ENCODE peak calls at places on chromosomes 12 and 14, in ten cellular contexts. N, Z, F, M, K, T, H, S, Y and I are unnamed samples.
A peak's percentile ranks its signal among the peaks of the same experiment; 100 is the strongest.

GRCh38 chr12:57590892-57591566 is at the start of gene PIP4K2C:
- DNase-seq in N (peak; percentile 79), Z (peak; percentile 76), F (no peak), M (peak; percentile 91), K (peak; percentile 73), T (no peak), H (peak; percentile 86), S (peak; percentile 56), Y (peak; percentile 53), I (peak; percentile 60)

GRCh38 chr12:64261813-64262212 is 39.7 kb upstream of the KICS2 start:
- DNase-seq in N (no peak), Z (no peak), F (no peak), M (no peak), K (no peak), T (no peak), H (no peak), S (no peak), Y (no peak), I (no peak)

GRCh38 chr12:128807161-128807724 is 16.5 kb downstream of the SLC15A4 start:
- DNase-seq in N (no peak), Z (no peak), F (no peak), M (no peak), K (no peak), T (no peak), H (no peak), S (no peak), Y (no peak), I (no peak)

GRCh38 chr14:73232984-73233383 is 4.3 kb upstream of the PAPLN start:
- DNase-seq in N (no peak), Z (no peak), F (no peak), M (no peak), K (no peak), T (no peak), H (no peak), S (no peak), Y (no peak), I (no peak)

GRCh38 chr12:6426882-6427671 is 17.7 kb upstream of the CD27 start:
- DNase-seq in N (no peak), Z (no peak), F (no peak), M (peak; percentile 34), K (no peak), T (no peak), H (no peak), S (no peak), Y (no peak), I (peak; percentile 94)

GRCh38 chr14:68729556-68729955 is 63.3 kb downstream of the ZFP36L1 start:
- DNase-seq in N (no peak), Z (no peak), F (no peak), M (no peak), K (peak; percentile 50), T (no peak), H (peak; percentile 61), S (no peak), Y (no peak), I (no peak)

GRCh38 chr14:104107611-104108569 is 22.4 kb downstream of the ASPG start:
- DNase-seq in N (no peak), Z (no peak), F (no peak), M (peak; percentile 51), K (no peak), T (no peak), H (peak; percentile 65), S (no peak), Y (no peak), I (no peak)

GRCh38 chr12:3252416-3252815 is 175.2 kb downstream of the TSPAN9 start:
- DNase-seq in N (peak; percentile 93), Z (no peak), F (no peak), M (peak; percentile 56), K (peak; percentile 93), T (peak; percentile 82), H (peak; percentile 73), S (peak; percentile 85), Y (peak; percentile 76), I (no peak)

GRCh38 chr12:110109037-110109836 is 14.9 kb upstream of the IFT81 start:
- DNase-seq in N (peak; percentile 87), Z (no peak), F (no peak), M (peak; percentile 77), K (peak; percentile 69), T (peak; percentile 100), H (peak; percentile 54), S (peak; percentile 98), Y (peak; percentile 77), I (no peak)

GRCh38 chr12:24853588-24853987 is 95.3 kb downstream of the BCAT1 start:
- DNase-seq in N (no peak), Z (peak; percentile 50), F (no peak), M (no peak), K (no peak), T (no peak), H (no peak), S (peak; percentile 42), Y (no peak), I (no peak)

GRCh38 chr12:96438330-96438729 is 38.1 kb upstream of the CDK17 start:
- DNase-seq in N (no peak), Z (no peak), F (no peak), M (no peak), K (no peak), T (no peak), H (no peak), S (no peak), Y (no peak), I (no peak)

GRCh38 chr12:76690916-76691700 is 72.8 kb upstream of the ZDHHC17 start:
- DNase-seq in N (no peak), Z (no peak), F (no peak), M (no peak), K (no peak), T (peak; percentile 28), H (no peak), S (peak; percentile 67), Y (no peak), I (no peak)
- TF ChIP-seq CTCF in N (no peak), Z (no peak), F (no peak), M (no peak), K (no peak), T (no peak), H (no peak), S (no peak), Y (no peak), I (no peak)

DNA sequence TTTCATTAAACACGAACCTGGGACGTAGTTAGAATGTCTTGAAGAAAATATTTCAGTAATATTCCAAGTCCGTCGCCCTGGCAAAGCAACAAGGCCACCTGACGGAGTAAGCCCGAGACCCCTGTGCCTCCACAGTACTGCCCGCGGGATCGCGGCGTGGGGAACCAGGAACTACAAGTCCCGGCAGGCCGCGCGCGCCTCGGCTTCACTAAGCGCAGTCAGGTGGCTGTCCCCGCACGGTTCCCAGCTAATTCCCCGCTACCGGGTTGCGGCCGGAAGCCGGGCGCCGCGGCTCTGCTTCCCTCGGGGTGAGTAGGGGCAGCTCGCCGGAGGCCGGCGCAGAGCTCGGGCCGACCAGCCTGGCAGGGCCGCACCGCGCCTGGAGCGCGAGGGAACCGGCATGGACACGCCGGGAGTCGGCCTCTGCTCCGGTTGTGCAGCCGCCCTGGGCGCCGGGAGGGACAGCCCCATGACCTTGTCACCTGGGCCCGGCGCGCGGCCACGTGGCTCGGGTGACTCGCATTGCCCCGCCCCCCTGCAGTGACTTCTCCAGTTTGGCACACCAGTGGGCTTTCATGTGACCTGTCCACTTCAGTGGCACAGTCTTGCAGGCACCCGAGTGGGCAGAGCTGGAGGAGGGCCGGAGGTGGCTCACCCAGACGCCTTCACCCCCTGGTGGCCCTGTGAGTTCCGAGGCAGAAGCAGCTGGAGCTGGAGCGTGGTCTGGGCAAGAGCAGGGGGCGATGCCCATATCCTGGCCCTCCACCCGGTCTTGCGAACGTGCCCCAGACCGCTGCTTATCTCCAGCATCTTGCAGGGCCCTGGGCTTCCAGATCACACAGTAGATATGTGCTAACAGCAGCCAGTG is at the start of gene ADCK1:
- DNase-seq in N (peak; percentile 80), Z (peak; percentile 75), F (no peak), M (peak; percentile 90), K (peak; percentile 91), T (peak; percentile 11), H (peak; percentile 92), S (peak; percentile 81), Y (peak; percentile 74), I (peak; percentile 55)
- H3K4me3 ChIP-seq in N (peak within 1 kb of the TSS; percentile 81), Z (peak within 1 kb of the TSS; percentile 88), F (peak within 1 kb of the TSS; percentile 73), M (peak within 1 kb of the TSS; percentile 94), K (peak within 1 kb of the TSS; percentile 82), T (peak within 1 kb of the TSS; percentile 74), H (peak within 1 kb of the TSS; percentile 98), S (peak within 1 kb of the TSS; percentile 71), Y (peak within 1 kb of the TSS; percentile 91), I (peak within 1 kb of the TSS; percentile 89)

GRCh38 chr12:49525942-49526341 is 12.9 kb upstream of the KCNH3 start:
- DNase-seq in N (no peak), Z (no peak), F (no peak), M (no peak), K (no peak), T (no peak), H (no peak), S (no peak), Y (no peak), I (no peak)

GRCh38 chr12:49533331-49533730 is 5.5 kb upstream of the KCNH3 start:
- DNase-seq in N (no peak), Z (no peak), F (no peak), M (peak; percentile 28), K (no peak), T (no peak), H (no peak), S (no peak), Y (no peak), I (no peak)

GRCh38 chr12:49524660-49525324 is 14.0 kb upstream of the KCNH3 start:
- DNase-seq in N (no peak), Z (no peak), F (no peak), M (peak; percentile 53), K (peak; percentile 34), T (no peak), H (no peak), S (peak; percentile 82), Y (no peak), I (no peak)

GRCh38 chr12:49529409-49529808 is 9.4 kb upstream of the KCNH3 start:
- DNase-seq in N (no peak), Z (no peak), F (no peak), M (no peak), K (no peak), T (no peak), H (no peak), S (no peak), Y (no peak), I (no peak)

DNA sequence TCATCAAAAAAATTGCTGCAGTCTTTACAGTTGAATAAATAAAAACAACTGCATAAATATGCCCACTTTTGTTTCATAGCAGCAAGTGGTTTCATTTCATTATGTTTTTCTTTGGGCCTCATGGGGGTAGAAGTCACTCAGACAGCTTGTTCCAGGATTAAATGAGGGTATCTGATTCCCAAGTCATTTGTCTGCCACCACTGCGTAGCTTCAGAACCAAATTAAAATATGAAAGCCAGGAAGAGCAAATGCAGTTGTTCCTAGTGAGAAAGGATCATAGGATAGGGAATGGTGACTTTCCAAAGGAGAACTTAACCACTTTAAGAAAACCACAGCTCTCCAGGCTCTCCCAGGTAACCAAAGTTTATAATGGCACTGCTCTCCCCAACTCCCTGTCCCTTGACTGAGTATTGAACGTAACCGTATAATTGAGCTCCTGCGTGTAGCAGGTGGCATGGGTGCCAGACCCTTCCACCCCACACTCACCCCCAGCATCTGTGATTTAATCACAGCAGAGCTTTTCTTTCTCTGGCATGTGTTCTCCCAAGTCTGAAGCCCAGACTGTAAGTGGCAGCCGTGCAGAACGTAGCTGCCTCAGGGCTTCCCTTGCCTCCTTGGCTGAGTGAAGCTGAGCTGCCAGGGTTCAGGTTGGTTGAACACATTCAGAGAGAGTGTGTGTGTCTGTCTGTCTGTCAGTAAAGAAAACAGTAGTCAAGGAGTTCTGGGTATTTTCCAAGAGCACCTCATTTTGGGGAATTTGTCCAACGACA is 11.3 kb upstream of the KCNH3 start:
- DNase-seq in N (no peak), Z (no peak), F (no peak), M (peak; percentile 11), K (no peak), T (no peak), H (no peak), S (no peak), Y (no peak), I (no peak)
- TF ChIP-seq CTCF in N (no peak), Z (no peak), F (no peak), M (no peak), K (no peak), T (no peak), H (no peak), S (no peak), Y (no peak), I (no peak)

GRCh38 chr14:22493143-22493542 is 95.9 kb downstream of the DAD1 start:
- DNase-seq in N (no peak), Z (no peak), F (no peak), M (no peak), K (no peak), T (no peak), H (no peak), S (no peak), Y (no peak), I (no peak)
- H3K4me3 ChIP-seq in N (no peak overlapping the region), Z (no peak overlapping the region), F (no peak overlapping the region), M (no peak overlapping the region), K (no peak overlapping the region), T (no peak overlapping the region), H (no peak overlapping the region), S (no peak overlapping the region), Y (no peak overlapping the region), I (no peak overlapping the region)